ENCODE peak calls at places on chromosomes 11 and 22, in four cellular contexts. R, W, P and U are unnamed samples.

GRCh38 chr11:108253176-108253575 is 30.3 kb downstream of the ATM start:
- DNase-seq in R (no peak), W (no peak), P (no peak), U (no peak)

GRCh38 chr11:27475622-27476021 is 3.0 kb upstream of the LGR4 start:
- DNase-seq in P (no peak), W (no peak), R (peak), U (no peak)

GRCh38 chr11:108496643-108497256 is 1.4 kb downstream of the POGLUT3 start:
- DNase-seq in W (no peak), R (no peak), P (no peak), U (peak)

GRCh38 chr22:43008509-43008908 is 6.4 kb downstream of the PACSIN2 start:
- DNase-seq in R (no peak), W (no peak), P (no peak), U (no peak)

GRCh38 chr22:33652596-33652995 is 267.7 kb downstream of the LARGE1 start:
- DNase-seq in W (no peak), R (peak), P (no peak), U (no peak)

GRCh38 chr11:87281496-87281895 is 243.8 kb downstream of the TMEM135 start:
- DNase-seq in W (no peak), R (peak), P (no peak), U (peak)

GRCh38 chr11:120208777-120209176 is 2.1 kb upstream of the OAF start:
- DNase-seq in R (peak), W (no peak), P (no peak), U (no peak)

GRCh38 chr22:29031236-29031982 is 30.2 kb downstream of the C22orf31 start:
- DNase-seq in R (peak), W (peak), P (peak), U (no peak)

GRCh38 chr11:44760917-44761545 is 34.3 kb downstream of the TSPAN18 start:
- DNase-seq in R (no peak), W (peak), P (peak), U (no peak)

GRCh38 chr22:43921361-43921760 is 2.2 kb upstream of the PNPLA3 start:
- DNase-seq in P (no peak), R (peak), W (no peak), U (peak)

GRCh38 chr11:9982127-9982795 is 311.8 kb downstream of the SBF2 start:
- DNase-seq in W (no peak), R (no peak), P (no peak), U (no peak)

GRCh38 chr22:23035557-23036277 is 34.6 kb upstream of the GNAZ start:
- DNase-seq in P (peak), R (no peak), W (no peak), U (no peak)

GRCh38 chr11:117205211-117205818 is 6.1 kb downstream of the TAGLN start:
- DNase-seq in R (no peak), P (no peak), W (peak), U (no peak)

GRCh38 chr22:26671317-26672059 is 14.1 kb downstream of the MIAT start:
- DNase-seq in P (no peak), W (no peak), R (no peak), U (no peak)

GRCh38 chr11:118087933-118088332 is 1.2 kb upstream of the SMIM35 start:
- DNase-seq in W (no peak), P (no peak), R (no peak), U (no peak)

GRCh38 chr11:100830295-100830694 is 143.2 kb downstream of the ARHGAP42 start:
- DNase-seq in P (no peak), W (no peak), R (no peak), U (no peak)

GRCh38 chr22:37193629-37194191 is 5.7 kb upstream of the C1QTNF6 start:
- DNase-seq in R (peak), W (no peak), P (peak), U (peak)

GRCh38 chr11:108431997-108432396 is 35.3 kb downstream of the C11orf65 start:
- DNase-seq in R (no peak), P (no peak), W (no peak), U (no peak)

GRCh38 chr11:65639623-65640482 is 2.0 kb downstream of the SIPA1 start:
- DNase-seq in W (no peak), P (no peak), R (no peak), U (no peak)

GRCh38 chr22:49689255-49689770 is 138.4 kb downstream of the BRD1 start:
- DNase-seq in P (no peak), W (no peak), R (no peak), U (no peak)

GRCh38 chr11:108117746-108118371 is 3.5 kb upstream of the ACAT1 start:
- DNase-seq in R (peak), P (no peak), W (no peak), U (peak)

GRCh38 chr11:79170289-79170688 is 270.5 kb downstream of the TENM4 start:
- DNase-seq in P (no peak), W (no peak), R (no peak), U (no peak)

GRCh38 chr11:79160786-79161403 is 279.9 kb downstream of the TENM4 start:
- DNase-seq in P (no peak), R (no peak), W (no peak), U (no peak)

GRCh38 chr11:79168530-79169110 is 272.2 kb downstream of the TENM4 start:
- DNase-seq in W (no peak), R (no peak), P (no peak), U (no peak)

GRCh38 chr11:79167510-79168188 is 273.2 kb downstream of the TENM4 start:
- DNase-seq in R (no peak), W (no peak), P (no peak), U (no peak)

GRCh38 chr11:79165908-79166307 is 274.9 kb downstream of the TENM4 start:
- DNase-seq in P (no peak), R (no peak), W (no peak), U (no peak)
- TF ChIP-seq JUND in P (no peak), R (no peak), W (no peak), U (no peak)

DNA sequence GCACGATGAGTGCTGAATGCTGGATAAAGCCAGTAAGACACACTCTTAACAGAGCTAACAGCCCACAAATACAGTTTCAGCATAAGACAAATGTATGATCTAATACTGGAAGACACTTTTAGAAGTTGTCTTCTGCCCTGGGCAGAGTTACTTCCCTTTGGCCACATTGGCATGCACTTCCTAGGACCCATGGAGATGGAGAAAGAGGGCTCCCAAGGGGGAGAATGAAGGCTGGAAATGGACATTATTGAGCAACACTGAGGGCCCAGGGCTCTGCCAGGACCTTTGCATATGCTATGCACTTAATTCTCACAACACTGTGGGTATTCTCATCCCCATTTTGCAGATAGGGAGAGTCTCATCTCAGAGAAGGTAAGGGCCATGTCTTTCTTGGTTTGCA is 123.1 kb downstream of the ADAMTS15 start:
- DNase-seq in W (no peak), R (no peak), P (no peak), U (no peak)
- TF ChIP-seq JUND in W (no peak), R (no peak), P (no peak), U (no peak)

DNA sequence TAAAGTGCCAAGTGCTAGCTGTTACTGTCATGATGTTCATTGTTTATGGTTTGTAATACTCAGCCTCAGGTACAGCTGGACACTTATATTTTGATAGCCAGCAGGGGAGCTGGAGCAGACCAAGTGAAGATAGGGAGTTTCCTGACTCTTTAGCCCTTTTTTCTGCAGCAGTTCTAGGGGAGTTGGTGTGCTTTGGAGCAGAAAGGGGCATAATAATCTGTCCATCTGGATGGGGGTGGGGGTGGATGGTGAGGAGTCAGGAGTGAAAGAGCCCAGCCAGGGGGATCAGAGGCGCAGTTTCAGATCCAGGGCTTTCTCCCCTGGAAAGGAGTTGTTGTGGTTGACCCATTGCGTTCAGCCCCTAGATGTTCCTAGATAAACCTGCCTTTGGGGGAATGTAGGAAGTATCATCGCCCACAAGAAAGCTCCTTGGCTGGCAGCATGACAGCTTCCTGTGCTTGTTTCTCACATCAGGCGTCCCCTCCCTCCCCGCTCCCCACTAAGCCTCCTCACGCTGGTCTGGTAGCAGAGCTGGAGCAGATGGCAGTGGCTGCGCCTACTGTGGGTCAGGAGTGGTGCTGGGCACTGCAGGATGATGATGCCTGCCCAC is 41.9 kb downstream of the MED15 start:
- DNase-seq in P (peak), W (no peak), R (no peak), U (no peak)
- TF ChIP-seq JUND in P (no peak), W (no peak), R (no peak), U (no peak)

GRCh38 chr11:123483058-123483457 is 53.0 kb downstream of the GRAMD1B start:
- DNase-seq in R (no peak), P (no peak), W (no peak), U (no peak)
- TF ChIP-seq JUND in R (no peak), P (no peak), W (no peak), U (no peak)

DNA sequence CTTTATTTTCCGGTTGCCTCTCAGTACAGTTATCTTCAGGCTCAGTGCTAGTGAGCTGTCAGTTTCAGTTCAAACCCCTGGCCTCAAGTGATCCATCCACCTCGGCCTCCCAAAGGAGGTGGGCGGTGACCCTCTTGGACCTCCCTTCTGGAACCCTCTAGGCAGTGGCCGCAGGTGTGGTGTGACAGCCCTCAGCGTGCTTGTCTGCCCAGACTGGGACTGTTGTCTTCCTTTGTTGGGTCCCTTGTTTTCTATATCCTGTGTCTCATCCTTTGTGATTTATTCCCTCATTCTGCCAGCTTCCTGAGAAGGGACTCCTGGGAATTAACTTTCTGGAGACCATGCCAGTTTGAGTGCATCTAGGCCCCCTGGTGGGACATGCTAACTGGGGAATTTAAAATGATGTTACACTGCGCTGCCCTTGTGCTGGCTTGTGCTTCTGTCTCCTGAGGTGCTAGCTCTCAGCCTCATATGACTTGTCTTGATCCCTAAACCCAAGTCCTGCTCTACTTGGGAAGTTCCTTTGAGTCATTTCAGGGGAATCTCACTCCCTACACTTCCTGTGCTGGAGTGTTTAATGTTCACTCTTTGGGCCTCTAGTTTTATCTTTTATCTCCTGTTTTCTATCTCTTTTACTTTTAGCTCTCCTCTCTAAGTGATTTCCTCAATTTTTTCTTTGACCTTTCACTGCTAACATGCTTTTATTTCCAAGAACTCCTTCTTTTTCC is 19.4 kb downstream of the MED15 start:
- DNase-seq in R (no peak), W (no peak), P (peak), U (no peak)
- TF ChIP-seq JUND in R (no peak), W (no peak), P (no peak), U (no peak)

GRCh38 chr22:24233235-24233634 is 11.6 kb downstream of the GGT5 start:
- DNase-seq in R (no peak), W (no peak), P (no peak), U (no peak)

GRCh38 chr22:24232725-24233124 is 12.2 kb downstream of the GGT5 start:
- DNase-seq in R (no peak), W (no peak), P (no peak), U (no peak)

GRCh38 chr22:24232124-24232523 is 12.8 kb downstream of the GGT5 start:
- DNase-seq in R (no peak), W (no peak), P (no peak), U (no peak)

GRCh38 chr22:24231706-24232105 is 13.2 kb downstream of the GGT5 start:
- DNase-seq in R (no peak), W (no peak), P (no peak), U (no peak)

GRCh38 chr22:24230911-24231656 is 13.8 kb downstream of the GGT5 start:
- DNase-seq in W (peak), R (no peak), P (peak), U (no peak)
- TF ChIP-seq JUND in W (no peak), R (no peak), P (no peak), U (no peak)

GRCh38 chr11:70734911-70735310 is 336.6 kb downstream of the CTTN start:
- DNase-seq in W (no peak), P (no peak), R (no peak), U (no peak)

GRCh38 chr11:70732493-70733206 is 334.3 kb downstream of the CTTN start:
- DNase-seq in W (no peak), R (no peak), P (no peak), U (no peak)

GRCh38 chr11:70734379-70734778 is 336.1 kb downstream of the CTTN start:
- DNase-seq in R (no peak), W (no peak), P (no peak), U (no peak)

GRCh38 chr11:70731670-70732492 is 333.6 kb downstream of the CTTN start:
- DNase-seq in W (no peak), P (no peak), R (no peak), U (no peak)

DNA sequence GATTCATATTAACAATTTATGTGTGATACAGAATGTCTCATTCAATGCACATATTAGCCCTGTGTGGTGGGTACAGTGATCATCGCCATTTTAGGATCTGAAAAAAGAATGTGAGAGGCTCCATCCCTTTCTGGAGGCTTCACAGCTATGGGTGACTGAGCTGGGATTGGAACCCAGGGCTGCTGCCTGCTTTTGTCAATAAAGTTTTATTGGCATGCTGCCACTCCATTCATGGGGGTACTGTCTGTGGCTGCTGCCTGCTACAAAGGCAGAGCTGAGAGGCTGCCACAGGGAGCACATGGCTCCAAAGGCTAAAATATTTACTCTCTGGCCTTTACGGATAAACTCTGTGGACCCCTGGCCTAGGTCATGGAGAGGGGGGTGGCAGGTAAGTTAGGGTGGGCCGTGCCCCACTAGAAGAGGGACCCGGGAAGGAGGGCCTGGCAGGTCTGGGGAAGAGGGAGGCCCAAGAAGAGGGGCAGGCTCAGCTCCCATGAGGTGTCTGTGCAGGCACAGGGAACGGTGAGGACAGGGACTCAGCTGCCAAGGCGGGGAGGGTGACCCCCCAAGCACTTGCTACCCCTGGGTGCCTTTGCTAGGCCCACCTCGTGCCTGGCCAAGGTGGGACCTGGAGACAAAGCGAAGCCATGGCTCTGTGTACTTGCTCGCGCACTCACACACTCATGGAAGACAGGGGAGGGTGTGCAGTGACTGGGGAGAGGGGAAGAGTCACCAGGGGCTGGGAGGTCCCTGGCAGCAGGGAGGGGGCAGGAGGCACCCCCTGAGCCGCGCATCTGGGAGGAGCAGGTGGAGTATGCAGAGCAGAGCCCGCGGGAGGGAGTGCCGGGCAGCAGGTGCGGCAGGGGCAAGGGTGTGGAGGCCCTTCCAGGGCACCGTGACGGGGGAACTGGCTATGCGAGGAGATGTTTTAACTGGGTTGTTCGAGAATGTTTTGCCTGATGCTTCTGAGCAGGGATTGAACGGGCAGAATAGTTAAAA is 335.3 kb downstream of the CTTN start:
- DNase-seq in W (no peak), R (no peak), P (no peak), U (no peak)
- TF ChIP-seq JUND in W (no peak), R (no peak), P (no peak), U (no peak)

GRCh38 chr11:111531687-111532364 is 8.7 kb upstream of the LAYN start:
- DNase-seq in W (no peak), R (no peak), P (no peak), U (no peak)
- TF ChIP-seq JUND in W (no peak), R (no peak), P (no peak), U (no peak)

DNA sequence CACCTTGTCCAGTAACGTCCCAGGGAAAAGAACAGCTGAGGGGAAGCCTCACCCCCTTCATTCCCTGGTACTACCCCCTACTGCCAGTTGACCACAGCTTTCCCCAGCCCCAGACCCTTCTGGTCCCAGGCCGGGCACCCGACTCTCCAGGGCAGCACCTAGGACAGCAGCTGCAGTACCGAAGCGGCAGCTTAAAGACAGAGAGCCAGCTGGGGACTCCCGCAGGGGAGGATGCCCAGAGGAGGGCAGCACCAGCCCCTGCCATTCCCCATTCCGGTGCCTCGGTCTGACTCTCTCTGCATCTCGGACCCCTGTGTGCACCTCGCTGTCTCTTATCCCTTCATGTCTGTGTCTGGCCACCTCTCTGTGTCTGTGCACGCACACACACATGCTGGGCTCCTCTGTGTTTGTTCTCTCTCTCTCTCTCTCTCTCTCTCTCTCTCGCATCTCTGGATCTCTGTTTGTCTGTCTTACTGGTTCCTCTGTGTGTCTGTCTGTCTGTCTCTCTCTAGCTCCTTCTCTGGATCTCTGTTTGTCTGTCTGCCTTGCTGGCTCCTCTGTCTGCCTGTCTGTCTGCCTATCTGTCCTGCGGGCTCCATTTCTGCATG is 9.4 kb downstream of the IGSF9B start:
- DNase-seq in P (peak), R (peak), W (peak), U (peak)
- TF ChIP-seq JUND in P (no peak), R (no peak), W (no peak), U (no peak)

DNA sequence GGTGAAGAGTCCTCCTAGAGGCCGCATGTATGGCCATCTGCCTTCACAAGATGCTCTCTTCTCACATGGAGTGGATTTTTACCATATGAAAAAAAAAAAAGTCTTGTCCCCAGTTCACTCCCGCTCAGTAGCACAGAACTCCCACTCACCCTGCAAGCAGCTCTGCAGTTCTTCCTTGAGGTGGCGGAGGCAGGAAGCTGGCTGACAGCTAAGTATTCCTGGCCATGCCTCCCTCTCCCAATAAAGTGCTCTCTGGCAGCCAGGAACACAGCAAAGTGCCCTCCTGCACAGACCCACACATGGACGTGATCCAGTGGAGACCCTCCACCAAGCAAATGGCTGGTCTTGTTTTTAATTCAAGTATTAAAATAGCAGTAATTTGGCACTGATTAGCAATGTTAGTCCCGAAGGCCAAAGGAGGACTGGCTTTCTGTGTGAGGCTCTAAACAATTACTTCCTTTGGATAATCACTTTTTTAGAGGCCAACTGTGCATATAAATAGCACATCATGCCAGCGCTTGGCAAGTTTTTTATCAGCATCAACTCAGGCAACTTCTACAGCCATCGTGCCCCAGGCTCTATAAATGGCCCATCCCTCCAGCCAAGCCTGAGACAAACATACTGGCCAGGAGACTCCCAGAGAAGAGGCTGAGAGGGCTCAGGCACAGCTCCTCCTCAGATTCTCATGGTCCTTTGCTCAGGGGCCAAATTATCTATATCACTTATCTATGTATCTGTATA is 413.6 kb downstream of the OPCML start:
- DNase-seq in R (no peak), P (no peak), W (no peak), U (no peak)
- TF ChIP-seq JUND in R (no peak), P (no peak), W (no peak), U (no peak)